ENCODE peak calls at places on chromosomes 5 and 9, in five cellular contexts. W, V, M, Z and J are unnamed samples.

GRCh38 chr9:126722922-126723806 is 81.7 kb upstream of the ZBTB43 start:
- DNase-seq in W (peak; percentile 50), V (no peak), M (peak; percentile 22), Z (no peak), J (peak; percentile 60)

GRCh38 chr5:147248584-147248983 is 13.8 kb downstream of the STK32A start:
- DNase-seq in W (no peak), V (no peak), M (no peak), Z (no peak), J (no peak)

GRCh38 chr9:133137451-133138231 is 16.6 kb upstream of the RALGDS start:
- DNase-seq in W (no peak), V (no peak), M (no peak), Z (no peak), J (no peak)

GRCh38 chr5:151520294-151520693 is 70.8 kb downstream of the FAT2 start:
- DNase-seq in W (no peak), V (no peak), M (no peak), Z (no peak), J (no peak)

GRCh38 chr5:101364469-101364868 is 461.4 kb upstream of the ST8SIA4 start:
- DNase-seq in W (no peak), V (no peak), M (no peak), Z (no peak), J (no peak)

GRCh38 chr9:70868661-70869652 is 252.5 kb downstream of the TRPM3 start:
- DNase-seq in W (no peak), V (no peak), M (no peak), Z (no peak), J (no peak)

GRCh38 chr5:124729687-124730359 is 16.6 kb downstream of the ZNF608 start:
- DNase-seq in W (no peak), V (no peak), M (no peak), Z (no peak), J (no peak)

GRCh38 chr5:15463231-15463630 is 36.7 kb upstream of the FBXL7 start:
- DNase-seq in W (no peak), V (peak; percentile 1), M (peak; percentile 32), Z (no peak), J (no peak)

GRCh38 chr5:88551724-88552345 is 283.2 kb upstream of the TMEM161B start:
- DNase-seq in W (peak; percentile 31), V (peak; percentile 81), M (no peak), Z (no peak), J (no peak)

GRCh38 chr9:133590231-133590855 is 18.8 kb downstream of the FAM163B start:
- DNase-seq in W (no peak), V (no peak), M (no peak), Z (no peak), J (no peak)

GRCh38 chr5:135696317-135696716 is 117.5 kb upstream of the CXCL14 start:
- DNase-seq in W (no peak), V (no peak), M (no peak), Z (no peak), J (no peak)

GRCh38 chr9:115373000-115373709 is 255.2 kb upstream of the TNC start:
- DNase-seq in W (no peak), V (no peak), M (peak; percentile 94), Z (peak; percentile 85), J (no peak)

GRCh38 chr9:33884856-33885701 is 68.1 kb downstream of the UBE2R2 start:
- DNase-seq in W (no peak), V (no peak), M (peak; percentile 59), Z (no peak), J (no peak)

GRCh38 chr9:35338561-35339274 is 151.2 kb upstream of the RUSC2 start:
- DNase-seq in W (no peak), V (no peak), M (no peak), Z (no peak), J (no peak)

GRCh38 chr5:140054086-140054689 is 11.1 kb upstream of the NRG2 start:
- DNase-seq in W (no peak), V (no peak), M (no peak), Z (no peak), J (no peak)

GRCh38 chr5:134406390-134406789 is 5.3 kb downstream of the CDKN2AIPNL start:
- DNase-seq in W (no peak), V (no peak), M (peak; percentile 14), Z (peak; percentile 46), J (no peak)

GRCh38 chr5:133709074-133709676 is 96.8 kb upstream of the FSTL4 start:
- DNase-seq in W (no peak), V (no peak), M (no peak), Z (no peak), J (no peak)

GRCh38 chr9:81190659-81191058 is 498.7 kb downstream of the TLE1 start:
- DNase-seq in W (no peak), V (no peak), M (peak; percentile 5), Z (no peak), J (no peak)

GRCh38 chr5:130104895-130105684 is 200.8 kb downstream of the CHSY3 start:
- DNase-seq in W (no peak), V (no peak), M (no peak), Z (no peak), J (no peak)

GRCh38 chr5:53246042-53246836 is 136.7 kb upstream of the MOCS2 start:
- DNase-seq in W (no peak), V (no peak), M (peak; percentile 57), Z (no peak), J (no peak)

GRCh38 chr5:160749682-160750081 is 102.3 kb downstream of the ATP10B start:
- DNase-seq in W (no peak), V (no peak), M (no peak), Z (no peak), J (no peak)

GRCh38 chr9:128190516-128191405 is 611 bp downstream of the CIZ1 start:
- DNase-seq in W (no peak), V (no peak), M (peak; percentile 29), Z (no peak), J (no peak)

GRCh38 chr5:59348189-59348588 is 545.3 kb downstream of the PDE4D start:
- DNase-seq in W (no peak), V (no peak), M (no peak), Z (no peak), J (no peak)

DNA sequence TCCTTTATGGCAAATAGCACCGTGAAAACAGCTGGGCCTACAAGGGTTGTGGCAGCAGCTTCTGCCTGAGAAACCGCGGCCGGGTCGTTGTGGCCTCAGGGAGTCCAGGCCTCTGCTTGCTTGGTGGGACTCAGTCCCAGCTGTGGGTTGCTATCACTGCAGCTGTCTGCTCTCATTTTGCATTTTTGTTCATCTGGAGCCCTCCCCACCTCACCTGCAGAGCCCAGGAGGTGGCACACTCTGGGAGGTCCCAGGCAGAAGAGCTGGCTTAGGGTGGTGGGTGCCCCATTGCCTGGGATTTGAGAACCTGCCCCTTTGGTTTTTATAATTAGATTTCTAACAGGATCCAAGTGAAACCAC is 138.4 kb downstream of the GADD45G start:
- DNase-seq in W (no peak), V (no peak), M (no peak), Z (no peak), J (no peak)
- H2BK12ac ChIP-seq in W (no peak overlapping the region), V (no peak overlapping the region), M (peak overlapping the region; percentile 40), Z (peak overlapping the region; percentile 89), J (no peak overlapping the region)

GRCh38 chr5:126234563-126235195 is 188.5 kb upstream of the GRAMD2B start:
- DNase-seq in W (peak; percentile 53), V (peak; percentile 38), M (peak; percentile 38), Z (no peak), J (peak; percentile 54)

GRCh38 chr5:126228934-126229333 is 194.3 kb upstream of the GRAMD2B start:
- DNase-seq in W (no peak), V (no peak), M (no peak), Z (no peak), J (no peak)

GRCh38 chr5:126235628-126236027 is 187.6 kb upstream of the GRAMD2B start:
- DNase-seq in W (no peak), V (no peak), M (no peak), Z (no peak), J (no peak)

DNA sequence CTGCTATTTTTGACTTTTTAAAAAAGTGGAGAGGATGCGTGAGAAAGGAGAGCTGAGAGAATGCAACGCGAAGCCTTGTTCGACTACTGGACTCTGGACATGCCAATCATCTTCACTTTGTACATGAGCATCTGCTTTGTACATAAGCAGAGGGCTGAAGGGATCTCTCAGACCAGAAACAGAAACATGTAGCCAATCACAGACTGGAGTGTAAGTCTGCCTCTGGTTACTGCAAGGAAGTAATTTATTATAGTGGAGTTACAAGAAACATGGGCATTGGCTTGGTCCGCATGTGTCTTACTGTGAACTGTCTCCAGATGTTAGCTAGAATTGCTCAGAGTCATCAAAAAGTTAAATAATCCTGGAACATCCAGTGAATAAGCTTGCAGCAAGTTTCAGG is 190.0 kb upstream of the GRAMD2B start:
- DNase-seq in W (no peak), V (no peak), M (no peak), Z (no peak), J (no peak)
- H2BK12ac ChIP-seq in W (no peak overlapping the region), V (no peak overlapping the region), M (no peak overlapping the region), Z (no peak overlapping the region), J (no peak overlapping the region)

GRCh38 chr5:14250778-14251711 is 107.9 kb downstream of the TRIO start:
- DNase-seq in W (no peak), V (no peak), M (no peak), Z (no peak), J (no peak)

GRCh38 chr5:14250094-14250777 is 107.1 kb downstream of the TRIO start:
- DNase-seq in W (no peak), V (peak; percentile 46), M (peak; percentile 52), Z (peak; percentile 89), J (no peak)

GRCh38 chr5:14247054-14247386 is 103.9 kb downstream of the TRIO start:
- DNase-seq in W (no peak), V (no peak), M (no peak), Z (no peak), J (no peak)

GRCh38 chr5:14251733-14252132 is 108.6 kb downstream of the TRIO start:
- DNase-seq in W (no peak), V (no peak), M (no peak), Z (no peak), J (no peak)

GRCh38 chr5:14249258-14250093 is 106.3 kb downstream of the TRIO start:
- DNase-seq in W (no peak), V (no peak), M (no peak), Z (no peak), J (no peak)
- H2BK12ac ChIP-seq in W (no peak overlapping the region), V (no peak overlapping the region), M (no peak overlapping the region), Z (no peak overlapping the region), J (peak overlapping the region; percentile 14)

GRCh38 chr5:179762781-179763176 is 30.2 kb downstream of the MAML1 start:
- DNase-seq in W (no peak), V (no peak), M (peak; percentile 85), Z (no peak), J (no peak)

GRCh38 chr5:179758905-179759304 is 26.3 kb downstream of the MAML1 start:
- DNase-seq in W (no peak), V (no peak), M (peak; percentile 30), Z (peak; percentile 76), J (no peak)

GRCh38 chr5:179762079-179762780 is 29.6 kb downstream of the MAML1 start:
- DNase-seq in W (no peak), V (no peak), M (no peak), Z (no peak), J (no peak)

GRCh38 chr5:179763215-179763945 is 30.4 kb upstream of the LTC4S start:
- DNase-seq in W (peak; percentile 70), V (peak; percentile 51), M (peak; percentile 86), Z (peak; percentile 91), J (no peak)

DNA sequence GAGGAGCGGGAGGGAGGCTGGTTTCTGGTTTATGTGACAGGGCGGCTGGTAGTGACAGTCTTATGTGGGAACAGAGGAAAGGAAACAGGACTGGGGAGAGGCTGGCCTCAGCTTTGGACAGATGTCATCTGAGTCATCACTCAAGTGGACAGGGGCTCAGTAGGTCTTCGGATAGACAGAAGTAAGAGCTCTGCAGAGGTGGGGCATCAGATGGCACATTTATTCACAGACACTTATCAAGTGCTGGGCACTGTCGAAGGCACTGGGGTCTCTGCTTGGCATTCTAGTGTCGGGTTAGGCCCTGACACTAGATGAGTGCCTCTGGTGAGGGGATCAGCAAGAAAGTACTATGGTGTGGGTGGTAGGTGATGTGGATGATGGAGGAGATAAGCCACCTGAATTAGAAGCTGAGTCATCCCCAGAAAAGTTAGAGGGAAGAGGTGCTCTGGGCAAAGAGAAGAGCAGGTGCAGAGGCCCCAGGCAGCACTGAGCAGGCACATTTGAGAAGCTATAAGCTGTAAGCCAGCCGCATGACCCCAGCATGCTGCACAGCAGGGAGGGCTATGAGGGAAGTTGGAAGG is 27.4 kb downstream of the MAML1 start:
- DNase-seq in W (no peak), V (no peak), M (peak; percentile 47), Z (no peak), J (no peak)
- H2BK12ac ChIP-seq in W (no peak overlapping the region), V (no peak overlapping the region), M (no peak overlapping the region), Z (no peak overlapping the region), J (peak overlapping the region; percentile 60)